ENCODE peak calls at places on chromosome 17, in six cellular contexts. One of them, this sample, is unnamed.

GRCh38 chr17:27352481-27353460 is 58.9 kb downstream of the WSB1 start:
- DNase-seq in D341Med: no peak
- DNase-seq in left ventricle myocardium inferior: no peak
- DNase-seq in CD4-positive, alpha-beta T cell: no peak
- DNase-seq in NCI-H524: no peak
- DNase-seq in adrenal gland: peak; percentile 40
- DNase-seq in this sample: no peak

GRCh38 chr17:49556183-49556943 is 19.3 kb upstream of the NXPH3 start:
- DNase-seq in D341Med: peak; percentile 99
- DNase-seq in left ventricle myocardium inferior: peak; percentile 75
- DNase-seq in CD4-positive, alpha-beta T cell: peak; percentile 78
- DNase-seq in NCI-H524: peak; percentile 77
- DNase-seq in adrenal gland: peak; percentile 78
- DNase-seq in this sample: peak; percentile 72

GRCh38 chr17:72297326-72298115 is 176.7 kb downstream of the SOX9 start:
- DNase-seq in D341Med: no peak
- DNase-seq in left ventricle myocardium inferior: peak; percentile 29
- DNase-seq in CD4-positive, alpha-beta T cell: no peak
- DNase-seq in NCI-H524: no peak
- DNase-seq in adrenal gland: no peak
- DNase-seq in this sample: no peak

GRCh38 chr17:9402590-9403199 is 172.9 kb downstream of the STX8 start:
- DNase-seq in D341Med: peak; percentile 38
- DNase-seq in left ventricle myocardium inferior: no peak
- DNase-seq in CD4-positive, alpha-beta T cell: no peak
- DNase-seq in NCI-H524: peak; percentile 41
- DNase-seq in adrenal gland: peak; percentile 31
- DNase-seq in this sample: no peak

GRCh38 chr17:68449021-68449739 is 8.1 kb downstream of the WIPI1 start:
- DNase-seq in D341Med: no peak
- DNase-seq in left ventricle myocardium inferior: no peak
- DNase-seq in CD4-positive, alpha-beta T cell: no peak
- DNase-seq in NCI-H524: no peak
- DNase-seq in adrenal gland: no peak
- DNase-seq in this sample: no peak

GRCh38 chr17:383771-384621 is 31.4 kb upstream of the RPH3AL start:
- DNase-seq in D341Med: no peak
- DNase-seq in left ventricle myocardium inferior: no peak
- DNase-seq in CD4-positive, alpha-beta T cell: no peak
- DNase-seq in NCI-H524: peak; percentile 19
- DNase-seq in adrenal gland: no peak
- DNase-seq in this sample: no peak

GRCh38 chr17:63973930-63974593 is 1.3 kb upstream of the SCN4A start:
- DNase-seq in D341Med: no peak
- DNase-seq in left ventricle myocardium inferior: no peak
- DNase-seq in CD4-positive, alpha-beta T cell: no peak
- DNase-seq in NCI-H524: peak; percentile 57
- DNase-seq in adrenal gland: no peak
- DNase-seq in this sample: no peak

GRCh38 chr17:80196652-80197051 is 23.5 kb downstream of the SGSH start:
- DNase-seq in D341Med: no peak
- DNase-seq in left ventricle myocardium inferior: no peak
- DNase-seq in CD4-positive, alpha-beta T cell: no peak
- DNase-seq in NCI-H524: no peak
- DNase-seq in adrenal gland: no peak
- DNase-seq in this sample: no peak

GRCh38 chr17:77271421-77271820 is 130.7 kb downstream of the SEC14L1 start:
- DNase-seq in D341Med: no peak
- DNase-seq in left ventricle myocardium inferior: no peak
- DNase-seq in CD4-positive, alpha-beta T cell: no peak
- DNase-seq in NCI-H524: no peak
- DNase-seq in adrenal gland: no peak
- DNase-seq in this sample: no peak

GRCh38 chr17:46061435-46061834 is 62.4 kb downstream of the STH start:
- DNase-seq in D341Med: peak; percentile 57
- DNase-seq in left ventricle myocardium inferior: no peak
- DNase-seq in CD4-positive, alpha-beta T cell: no peak
- DNase-seq in NCI-H524: peak; percentile 21
- DNase-seq in adrenal gland: no peak
- DNase-seq in this sample: no peak

GRCh38 chr17:60091109-60091508 is 12.4 kb upstream of the HEATR6 start:
- DNase-seq in D341Med: no peak
- DNase-seq in left ventricle myocardium inferior: no peak
- DNase-seq in CD4-positive, alpha-beta T cell: no peak
- DNase-seq in NCI-H524: no peak
- DNase-seq in adrenal gland: no peak
- DNase-seq in this sample: no peak

GRCh38 chr17:75619506-75620431 is 13.5 kb upstream of the SMIM5 start:
- DNase-seq in D341Med: peak; percentile 90
- DNase-seq in left ventricle myocardium inferior: peak; percentile 21
- DNase-seq in CD4-positive, alpha-beta T cell: no peak
- DNase-seq in NCI-H524: peak; percentile 61
- DNase-seq in adrenal gland: no peak
- DNase-seq in this sample: no peak

GRCh38 chr17:4448197-4448980 is 14.6 kb downstream of the SPNS3 start:
- DNase-seq in D341Med: no peak
- DNase-seq in left ventricle myocardium inferior: no peak
- DNase-seq in CD4-positive, alpha-beta T cell: no peak
- DNase-seq in NCI-H524: no peak
- DNase-seq in adrenal gland: no peak
- DNase-seq in this sample: no peak

GRCh38 chr17:4587803-4588202 is 3.5 kb downstream of the SMTNL2 start:
- DNase-seq in D341Med: no peak
- DNase-seq in left ventricle myocardium inferior: peak; percentile 60
- DNase-seq in CD4-positive, alpha-beta T cell: no peak
- DNase-seq in NCI-H524: no peak
- DNase-seq in adrenal gland: no peak
- DNase-seq in this sample: no peak

GRCh38 chr17:51640108-51640622 is 379.8 kb downstream of the UTP18 start:
- DNase-seq in D341Med: peak; percentile 62
- DNase-seq in left ventricle myocardium inferior: no peak
- DNase-seq in CD4-positive, alpha-beta T cell: peak; percentile 7
- DNase-seq in NCI-H524: peak; percentile 14
- DNase-seq in adrenal gland: no peak
- DNase-seq in this sample: no peak

GRCh38 chr17:49969134-49969759 is at the start of gene DLX4:
- DNase-seq in D341Med: peak; percentile 81
- DNase-seq in left ventricle myocardium inferior: no peak
- DNase-seq in CD4-positive, alpha-beta T cell: no peak
- DNase-seq in NCI-H524: no peak
- DNase-seq in adrenal gland: peak; percentile 55
- DNase-seq in this sample: peak; percentile 30

GRCh38 chr17:30235386-30236296 is at the start of gene SLC6A4:
- DNase-seq in D341Med: peak; percentile 70
- DNase-seq in left ventricle myocardium inferior: no peak
- DNase-seq in CD4-positive, alpha-beta T cell: no peak
- DNase-seq in NCI-H524: peak; percentile 35
- DNase-seq in adrenal gland: no peak
- DNase-seq in this sample: no peak

GRCh38 chr17:39400547-39401411 is 647 bp downstream of the FBXL20 start:
- DNase-seq in D341Med: peak; percentile 80
- DNase-seq in left ventricle myocardium inferior: peak; percentile 24
- DNase-seq in CD4-positive, alpha-beta T cell: no peak
- DNase-seq in NCI-H524: no peak
- DNase-seq in adrenal gland: peak; percentile 37
- DNase-seq in this sample: no peak

GRCh38 chr17:41957058-41957868 is 9.3 kb upstream of the CNP start:
- DNase-seq in D341Med: no peak
- DNase-seq in left ventricle myocardium inferior: no peak
- DNase-seq in CD4-positive, alpha-beta T cell: no peak
- DNase-seq in NCI-H524: no peak
- DNase-seq in adrenal gland: no peak
- DNase-seq in this sample: no peak

GRCh38 chr17:49986396-49987289 is 8.4 kb downstream of the DLX3 start:
- DNase-seq in D341Med: peak; percentile 43
- DNase-seq in left ventricle myocardium inferior: no peak
- DNase-seq in CD4-positive, alpha-beta T cell: no peak
- DNase-seq in NCI-H524: peak; percentile 25
- DNase-seq in adrenal gland: no peak
- DNase-seq in this sample: no peak

GRCh38 chr17:37134050-37134449 is 185.3 kb downstream of the AATF start:
- DNase-seq in D341Med: no peak
- DNase-seq in left ventricle myocardium inferior: no peak
- DNase-seq in CD4-positive, alpha-beta T cell: no peak
- DNase-seq in NCI-H524: no peak
- DNase-seq in adrenal gland: no peak
- DNase-seq in this sample: no peak

GRCh38 chr17:57869599-57870282 is 19.9 kb upstream of the MRPS23 start:
- DNase-seq in D341Med: peak; percentile 92
- DNase-seq in left ventricle myocardium inferior: no peak
- DNase-seq in CD4-positive, alpha-beta T cell: no peak
- DNase-seq in NCI-H524: peak; percentile 99
- DNase-seq in adrenal gland: peak; percentile 57
- DNase-seq in this sample: no peak

GRCh38 chr17:27560668-27561067 is 70.3 kb upstream of the LGALS9 start:
- DNase-seq in D341Med: no peak
- DNase-seq in left ventricle myocardium inferior: no peak
- DNase-seq in CD4-positive, alpha-beta T cell: no peak
- DNase-seq in NCI-H524: peak; percentile 24
- DNase-seq in adrenal gland: no peak
- DNase-seq in this sample: no peak

This sample was measured in stimulated activated CD8-positive, alpha-beta memory T cell treated with anti-CD3 and anti-CD28 coated beads, Interleukin-12 subunit alpha, Interleukin-12 subunit beta, amount 100 ng/mL, for 1 hour.